ENCODE peak calls at places on chromosome 1, in ten cellular contexts. E is suprapubic skin; C is NCI-H748 treated with DMSO at 0.1 percent for 48 hours; K is stimulated activated effector memory CD8-positive, alpha-beta T cell treated with anti-CD3 and anti-CD28 coated beads, Interleukin-12 subunit alpha, Interleukin-12 subunit beta, amount 100 ng/mL, for 72 hours; H is hepatocyte; O is HCEC 1CT; Z is AG10803; T is NCI-H1694 treated with DMSO at 0.1 percent for 48 hours; M is KG1; G is left ventricle myocardium inferior. L is an unnamed sample.
A peak's percentile ranks its signal among the peaks of the same experiment; 100 is the strongest.

GRCh38 chr1:221555689-221556433 is 186.0 kb downstream of the DUSP10 start:
- DNase-seq in E (no peak), C (no peak), K (no peak), H (no peak), O (no peak), Z (no peak), T (no peak), M (no peak), G (no peak), L (no peak)

GRCh38 chr1:242146640-242147039 is 147.7 kb upstream of the MAP1LC3C start:
- DNase-seq in E (no peak), C (no peak), K (no peak), H (no peak), O (no peak), Z (no peak), T (no peak), M (no peak), G (no peak), L (no peak)

GRCh38 chr1:30693820-30694219 is 29.6 kb downstream of the MATN1 start:
- DNase-seq in E (no peak), C (no peak), K (no peak), H (no peak), O (no peak), Z (no peak), T (no peak), M (no peak), G (no peak), L (no peak)

GRCh38 chr1:18668750-18669404 is 38.2 kb downstream of the PAX7 start:
- DNase-seq in E (no peak), C (no peak), K (no peak), H (peak; percentile 72), O (no peak), Z (no peak), T (no peak), M (no peak), G (no peak), L (no peak)

GRCh38 chr1:9459784-9460407 is 79.4 kb upstream of the SLC25A33 start:
- DNase-seq in E (no peak), C (no peak), K (no peak), H (no peak), O (no peak), Z (no peak), T (no peak), M (no peak), G (no peak), L (no peak)

GRCh38 chr1:177424746-177425145 is 254.0 kb downstream of the BRINP2 start:
- DNase-seq in E (no peak), C (no peak), K (no peak), H (no peak), O (no peak), Z (no peak), T (no peak), M (no peak), G (no peak), L (no peak)

GRCh38 chr1:228141871-228142615 is 2.0 kb downstream of the GUK1 start:
- DNase-seq in E (no peak), C (no peak), K (peak; percentile 49), H (no peak), O (no peak), Z (peak; percentile 81), T (no peak), M (no peak), G (no peak), L (no peak)

GRCh38 chr1:226691257-226691656 is 47.8 kb downstream of the ITPKB start:
- DNase-seq in E (no peak), C (no peak), K (no peak), H (no peak), O (no peak), Z (no peak), T (no peak), M (no peak), G (no peak), L (peak; percentile 40)

GRCh38 chr1:58927026-58927721 is 143.3 kb upstream of the JUN start:
- DNase-seq in E (no peak), C (no peak), K (peak; percentile 39), H (no peak), O (no peak), Z (peak; percentile 9), T (no peak), M (no peak), G (no peak), L (no peak)

L was measured in activated effector memory CD4-positive, alpha-beta T cell treated with Interleukin-2 at 50 U/mL for 16 hours.